ENCODE peak calls at places on chromosomes 13 and 19, in six cellular contexts. One of them, this sample, is unnamed. For H3K4me1, the result is how much of the 10 kb centered on the place peaks cover.

GRCh38 chr19:38731654-38732301 is 12.5 kb downstream of the CAPN12 start:
- DNase-seq in right lobe of liver: peak
- DNase-seq in H9: peak
- DNase-seq in fibroblast of lung: no peak
- DNase-seq in BE2C: no peak
- DNase-seq in tibial nerve: no peak
- DNase-seq in this sample: peak

GRCh38 chr19:37763488-37763887 is 15.9 kb downstream of the ZNF573 start:
- DNase-seq in fibroblast of lung: no peak
- DNase-seq in H9: no peak
- DNase-seq in BE2C: no peak
- DNase-seq in tibial nerve: no peak
- DNase-seq in right lobe of liver: no peak
- DNase-seq in this sample: no peak

GRCh38 chr13:93230466-93230865 is 3.9 kb downstream of the GPC6 start:
- DNase-seq in H9: no peak
- DNase-seq in BE2C: no peak
- DNase-seq in fibroblast of lung: peak
- DNase-seq in tibial nerve: no peak
- DNase-seq in right lobe of liver: no peak
- DNase-seq in this sample: no peak

GRCh38 chr19:51837145-51837544 is 42.2 kb downstream of the FPR3 start:
- DNase-seq in tibial nerve: no peak
- DNase-seq in H9: no peak
- DNase-seq in fibroblast of lung: no peak
- DNase-seq in BE2C: no peak
- DNase-seq in right lobe of liver: no peak
- DNase-seq in this sample: no peak

GRCh38 chr13:33033361-33033812 is 17.2 kb downstream of the KL start:
- DNase-seq in fibroblast of lung: no peak
- DNase-seq in BE2C: no peak
- DNase-seq in right lobe of liver: no peak
- DNase-seq in tibial nerve: no peak
- DNase-seq in H9: no peak
- DNase-seq in this sample: no peak

GRCh38 chr19:30848626-30849322 is 476.6 kb downstream of the ZNF536 start:
- DNase-seq in tibial nerve: no peak
- DNase-seq in right lobe of liver: no peak
- DNase-seq in H9: no peak
- DNase-seq in fibroblast of lung: no peak
- DNase-seq in BE2C: no peak
- DNase-seq in this sample: no peak

GRCh38 chr19:12090807-12091206 is 26.3 kb downstream of the ZNF844 start:
- DNase-seq in tibial nerve: peak
- DNase-seq in fibroblast of lung: peak
- DNase-seq in H9: peak
- DNase-seq in BE2C: peak
- DNase-seq in right lobe of liver: peak
- DNase-seq in this sample: peak

GRCh38 chr19:40217027-40217810 is 965 bp downstream of the TTC9B start:
- DNase-seq in BE2C: no peak
- DNase-seq in tibial nerve: no peak
- DNase-seq in right lobe of liver: peak
- DNase-seq in fibroblast of lung: no peak
- DNase-seq in H9: peak
- DNase-seq in this sample: peak

GRCh38 chr13:33953203-33953602 is 135.3 kb downstream of the RFC3 start:
- DNase-seq in tibial nerve: no peak
- DNase-seq in right lobe of liver: no peak
- DNase-seq in H9: no peak
- DNase-seq in fibroblast of lung: peak
- DNase-seq in BE2C: no peak
- DNase-seq in this sample: no peak

GRCh38 chr19:17424743-17425365 is 5.0 kb downstream of the MVB12A start:
- DNase-seq in BE2C: peak
- DNase-seq in H9: peak
- DNase-seq in fibroblast of lung: no peak
- DNase-seq in tibial nerve: no peak
- DNase-seq in right lobe of liver: no peak
- DNase-seq in this sample: no peak

GRCh38 chr13:110626510-110626909 is 11.2 kb downstream of the NAXD start:
- DNase-seq in fibroblast of lung: no peak
- DNase-seq in right lobe of liver: no peak
- DNase-seq in H9: no peak
- DNase-seq in tibial nerve: no peak
- DNase-seq in BE2C: no peak
- DNase-seq in this sample: no peak

GRCh38 chr19:18412610-18413239 is 6.5 kb upstream of the SSBP4 start:
- DNase-seq in H9: no peak
- DNase-seq in tibial nerve: no peak
- DNase-seq in BE2C: no peak
- DNase-seq in right lobe of liver: peak
- DNase-seq in fibroblast of lung: no peak
- DNase-seq in this sample: no peak

GRCh38 chr13:98184796-98185195 is 7.7 kb upstream of the RNF113B start:
- DNase-seq in fibroblast of lung: no peak
- DNase-seq in tibial nerve: no peak
- DNase-seq in H9: no peak
- DNase-seq in right lobe of liver: no peak
- DNase-seq in BE2C: no peak
- DNase-seq in this sample: no peak

GRCh38 chr13:58858870-58859371 is 1227.4 kb downstream of the PCDH17 start:
- DNase-seq in right lobe of liver: no peak
- DNase-seq in H9: no peak
- DNase-seq in tibial nerve: no peak
- DNase-seq in fibroblast of lung: no peak
- DNase-seq in BE2C: no peak
- DNase-seq in this sample: no peak

GRCh38 chr19:18718846-18719458 is 35.5 kb downstream of the CRTC1 start:
- DNase-seq in tibial nerve: no peak
- DNase-seq in BE2C: no peak
- DNase-seq in H9: no peak
- DNase-seq in right lobe of liver: no peak
- DNase-seq in fibroblast of lung: no peak
- DNase-seq in this sample: no peak

GRCh38 chr19:38713865-38714264 is 30.4 kb downstream of the CAPN12 start:
- DNase-seq in BE2C: no peak
- DNase-seq in right lobe of liver: no peak
- DNase-seq in fibroblast of lung: no peak
- DNase-seq in tibial nerve: no peak
- DNase-seq in H9: no peak
- DNase-seq in this sample: no peak

GRCh38 chr13:39892731-39893293 is 237.3 kb downstream of the COG6 start:
- DNase-seq in right lobe of liver: no peak
- DNase-seq in fibroblast of lung: no peak
- DNase-seq in BE2C: no peak
- DNase-seq in tibial nerve: no peak
- DNase-seq in H9: no peak
- DNase-seq in this sample: no peak

GRCh38 chr13:42312817-42313431 is 41.0 kb downstream of the AKAP11 start:
- DNase-seq in BE2C: no peak
- DNase-seq in tibial nerve: no peak
- DNase-seq in fibroblast of lung: no peak
- DNase-seq in right lobe of liver: no peak
- DNase-seq in H9: no peak
- DNase-seq in this sample: no peak

GRCh38 chr13:82480415-82480814 is 1401.9 kb downstream of the SLITRK1 start:
- DNase-seq in tibial nerve: no peak
- DNase-seq in right lobe of liver: no peak
- DNase-seq in BE2C: no peak
- DNase-seq in H9: no peak
- DNase-seq in fibroblast of lung: no peak
- DNase-seq in this sample: no peak

GRCh38 chr19:5001547-5002131 is 32.7 kb downstream of the KDM4B start:
- DNase-seq in right lobe of liver: no peak
- DNase-seq in H9: peak
- DNase-seq in BE2C: peak
- DNase-seq in fibroblast of lung: peak
- DNase-seq in tibial nerve: no peak
- DNase-seq in this sample: no peak

GRCh38 chr19:9584073-9584833 is at the start of gene ZNF121:
- DNase-seq in right lobe of liver: peak
- DNase-seq in BE2C: peak
- DNase-seq in H9: peak
- DNase-seq in fibroblast of lung: peak
- DNase-seq in tibial nerve: peak
- DNase-seq in this sample: peak

GRCh38 chr13:111877906-111878305 is 189.0 kb upstream of the SOX1 start:
- DNase-seq in fibroblast of lung: no peak
- DNase-seq in H9: no peak
- DNase-seq in right lobe of liver: no peak
- DNase-seq in BE2C: no peak
- DNase-seq in tibial nerve: no peak
- DNase-seq in this sample: no peak

GRCh38 chr13:92297971-92298942 is 899.8 kb downstream of the GPC5 start:
- DNase-seq in H9: peak
- DNase-seq in tibial nerve: no peak
- DNase-seq in fibroblast of lung: no peak
- DNase-seq in BE2C: no peak
- DNase-seq in right lobe of liver: no peak
- DNase-seq in this sample: no peak

GRCh38 chr13:49444517-49445395 is 682 bp downstream of the SETDB2 start:
- DNase-seq in tibial nerve: peak
- DNase-seq in H9: no peak
- DNase-seq in BE2C: no peak
- DNase-seq in right lobe of liver: no peak
- DNase-seq in fibroblast of lung: peak
- DNase-seq in this sample: peak

GRCh38 chr13:24194447-24194846 is 33.9 kb downstream of the SPATA13 start:
- DNase-seq in fibroblast of lung: no peak
- DNase-seq in right lobe of liver: no peak
- DNase-seq in BE2C: no peak
- DNase-seq in tibial nerve: no peak
- DNase-seq in H9: no peak
- DNase-seq in this sample: no peak
- TF ChIP-seq CTCF in fibroblast of lung: no peak
- TF ChIP-seq CTCF in right lobe of liver: no peak
- TF ChIP-seq CTCF in BE2C: no peak
- TF ChIP-seq CTCF in tibial nerve: no peak
- TF ChIP-seq CTCF in H9: no peak
- TF ChIP-seq CTCF in this sample: no peak

DNA sequence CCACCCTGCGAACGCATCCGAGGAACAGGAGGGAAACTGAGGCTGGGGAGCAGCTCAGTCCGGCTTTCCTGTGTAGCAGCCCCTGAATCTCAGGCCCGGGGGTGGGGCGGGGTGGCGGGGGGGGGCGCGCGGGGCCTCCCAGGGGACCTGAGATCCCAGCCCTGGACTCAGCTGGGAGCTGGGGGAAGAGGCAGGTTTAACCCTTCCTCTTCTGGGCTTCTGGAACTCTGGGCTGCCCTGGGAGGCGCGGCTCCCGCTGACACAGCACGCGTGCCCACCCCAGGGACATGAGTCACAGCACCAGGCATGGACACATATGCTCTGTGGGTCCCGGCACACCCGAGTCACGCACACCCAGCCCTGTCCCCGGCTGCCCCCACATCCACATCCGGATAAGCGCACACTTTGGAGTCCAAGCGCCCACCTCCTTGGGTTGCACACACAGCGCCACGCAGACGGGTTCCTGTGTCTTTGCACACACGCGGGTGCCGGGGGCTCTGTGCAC is 3.5 kb upstream of the CIRBP start:
- DNase-seq in right lobe of liver: peak
- DNase-seq in BE2C: peak
- DNase-seq in H9: no peak
- DNase-seq in tibial nerve: no peak
- DNase-seq in fibroblast of lung: peak
- DNase-seq in this sample: peak
- H3K4me1 ChIP-seq in right lobe of liver: under half
- H3K4me1 ChIP-seq in BE2C: under half
- H3K4me1 ChIP-seq in H9: under half
- H3K4me1 ChIP-seq in tibial nerve: half or more
- H3K4me1 ChIP-seq in fibroblast of lung: under half
- H3K4me1 ChIP-seq in this sample: half or more

GRCh38 chr13:101453784-101454201 is 1.3 kb downstream of the ITGBL1 start:
- DNase-seq in fibroblast of lung: no peak
- DNase-seq in right lobe of liver: peak
- DNase-seq in BE2C: no peak
- DNase-seq in tibial nerve: no peak
- DNase-seq in H9: peak
- DNase-seq in this sample: peak
- TF ChIP-seq CTCF in fibroblast of lung: peak
- TF ChIP-seq CTCF in right lobe of liver: no peak
- TF ChIP-seq CTCF in BE2C: no peak
- TF ChIP-seq CTCF in tibial nerve: peak
- TF ChIP-seq CTCF in H9: no peak
- TF ChIP-seq CTCF in this sample: no peak

GRCh38 chr19:42274065-42274682 is 5.1 kb downstream of the CIC start:
- DNase-seq in right lobe of liver: no peak
- DNase-seq in BE2C: no peak
- DNase-seq in tibial nerve: no peak
- DNase-seq in H9: no peak
- DNase-seq in fibroblast of lung: no peak
- DNase-seq in this sample: no peak

GRCh38 chr19:42276284-42276683 is 7.2 kb downstream of the CIC start:
- DNase-seq in H9: no peak
- DNase-seq in right lobe of liver: no peak
- DNase-seq in BE2C: no peak
- DNase-seq in tibial nerve: no peak
- DNase-seq in fibroblast of lung: no peak
- DNase-seq in this sample: no peak

GRCh38 chr19:42273407-42274064 is 4.5 kb downstream of the CIC start:
- DNase-seq in fibroblast of lung: no peak
- DNase-seq in tibial nerve: no peak
- DNase-seq in H9: no peak
- DNase-seq in BE2C: no peak
- DNase-seq in right lobe of liver: no peak
- DNase-seq in this sample: no peak

GRCh38 chr19:42275517-42275916 is 6.5 kb downstream of the CIC start:
- DNase-seq in tibial nerve: no peak
- DNase-seq in BE2C: no peak
- DNase-seq in fibroblast of lung: no peak
- DNase-seq in right lobe of liver: no peak
- DNase-seq in H9: no peak
- DNase-seq in this sample: no peak

GRCh38 chr19:42275103-42275502 is 6.1 kb downstream of the CIC start:
- DNase-seq in tibial nerve: no peak
- DNase-seq in H9: no peak
- DNase-seq in right lobe of liver: no peak
- DNase-seq in BE2C: no peak
- DNase-seq in fibroblast of lung: no peak
- DNase-seq in this sample: no peak
- H3K4me1 ChIP-seq in tibial nerve: half or more
- H3K4me1 ChIP-seq in H9: under half
- H3K4me1 ChIP-seq in right lobe of liver: under half
- H3K4me1 ChIP-seq in BE2C: under half
- H3K4me1 ChIP-seq in fibroblast of lung: under half
- H3K4me1 ChIP-seq in this sample: under half

GRCh38 chr19:34676697-34677385 is at the start of gene SCGB2B2:
- DNase-seq in H9: peak
- DNase-seq in BE2C: peak
- DNase-seq in tibial nerve: no peak
- DNase-seq in fibroblast of lung: no peak
- DNase-seq in right lobe of liver: no peak
- DNase-seq in this sample: no peak
- TF ChIP-seq CTCF in H9: peak
- TF ChIP-seq CTCF in BE2C: no peak
- TF ChIP-seq CTCF in tibial nerve: no peak
- TF ChIP-seq CTCF in fibroblast of lung: no peak
- TF ChIP-seq CTCF in right lobe of liver: peak
- TF ChIP-seq CTCF in this sample: no peak

GRCh38 chr19:47520343-47520806 is 5.5 kb upstream of the NAPA start:
- DNase-seq in BE2C: no peak
- DNase-seq in fibroblast of lung: no peak
- DNase-seq in H9: no peak
- DNase-seq in right lobe of liver: no peak
- DNase-seq in tibial nerve: no peak
- DNase-seq in this sample: no peak
- H3K4me1 ChIP-seq in BE2C: under half
- H3K4me1 ChIP-seq in fibroblast of lung: under half
- H3K4me1 ChIP-seq in H9: under half
- H3K4me1 ChIP-seq in right lobe of liver: under half
- H3K4me1 ChIP-seq in tibial nerve: under half
- H3K4me1 ChIP-seq in this sample: under half

This sample was measured in mucosa of descending colon.